ENCODE peak calls at places on chromosomes 2 and 18, in four cellular contexts. H is NCI-H510A treated with DMSO at 0.1 percent for 48 hours; M is NCI-H1694; O is stimulated activated naive CD8-positive, alpha-beta T cell treated with anti-CD3 and anti-CD28 coated beads, Interleukin-15, Interleukin-2, amounts not matched to agents 100 U/mL and 50 U/mL, for 24 hours. R is an unnamed sample.

GRCh38 chr2:176454893-176455810 is 185.9 kb downstream of the MTX2 start:
- DNase-seq in H (peak), O (peak), M (peak), R (peak)

GRCh38 chr18:72444756-72445155 is 99.4 kb downstream of the CBLN2 start:
- DNase-seq in M (no peak), H (no peak), O (no peak), R (no peak)

GRCh38 chr2:212228651-212229253 is 309.9 kb downstream of the ERBB4 start:
- DNase-seq in H (no peak), O (no peak), M (no peak), R (no peak)

GRCh38 chr2:240752209-240752608 is 60.5 kb downstream of the AQP12A start:
- DNase-seq in O (no peak), H (no peak), M (no peak), R (no peak)

GRCh38 chr18:9750606-9751304 is 42.7 kb downstream of the RAB31 start:
- DNase-seq in H (no peak), O (no peak), M (no peak), R (no peak)

GRCh38 chr2:33477473-33478468 is 1.3 kb downstream of the RASGRP3 start:
- DNase-seq in H (no peak), M (no peak), O (no peak), R (no peak)

GRCh38 chr2:188028739-188029138 is 262.9 kb upstream of the GULP1 start:
- DNase-seq in H (no peak), O (no peak), M (no peak), R (no peak)

GRCh38 chr18:77080283-77080682 is 52.3 kb downstream of the MBP start:
- DNase-seq in H (no peak), O (no peak), M (peak), R (no peak)

GRCh38 chr2:102005989-102006885 is 14.5 kb downstream of the IL1R2 start:
- DNase-seq in O (peak), H (peak), M (no peak), R (no peak)

GRCh38 chr2:214265991-214266489 is 144.8 kb upstream of the VWC2L start:
- DNase-seq in O (no peak), H (no peak), M (no peak), R (no peak)

GRCh38 chr18:26813043-26813442 is 52.5 kb downstream of the AQP4 start:
- DNase-seq in M (peak), O (no peak), H (peak), R (peak)

GRCh38 chr2:37635359-37636208 is 35.9 kb downstream of the CDC42EP3 start:
- DNase-seq in M (no peak), O (peak), H (no peak), R (no peak)

GRCh38 chr2:39642054-39642742 is 23.5 kb upstream of the TMEM178A start:
- DNase-seq in H (no peak), O (no peak), M (no peak), R (no peak)

GRCh38 chr2:143284087-143284675 is 155.0 kb downstream of the ARHGAP15 start:
- DNase-seq in H (peak), O (no peak), M (no peak), R (no peak)

GRCh38 chr18:63677490-63678225 is 16.0 kb upstream of the SERPINB3 start:
- DNase-seq in H (no peak), O (no peak), M (no peak), R (no peak)

GRCh38 chr2:156810094-156810493 is 373.9 kb downstream of the GPD2 start:
- DNase-seq in M (no peak), O (no peak), H (no peak), R (no peak)

GRCh38 chr2:72144412-72144745 is 3.3 kb downstream of the CYP26B1 start:
- DNase-seq in M (no peak), H (no peak), O (no peak), R (no peak)

GRCh38 chr2:177625744-177626655 is 233.4 kb downstream of the AGPS start:
- DNase-seq in O (no peak), M (peak), H (no peak), R (peak)

GRCh38 chr18:61398961-61399632 is 65.9 kb downstream of the CDH20 start:
- DNase-seq in M (no peak), H (no peak), O (no peak), R (no peak)

GRCh38 chr18:67864677-67865340 is 348.3 kb upstream of the DSEL start:
- DNase-seq in M (no peak), H (no peak), O (no peak), R (no peak)

GRCh38 chr18:58865009-58865345 is 300 bp downstream of the ZNF532 start:
- DNase-seq in H (no peak), M (no peak), O (no peak), R (no peak)

GRCh38 chr2:105473011-105473410 is 74.2 kb upstream of the FHL2 start:
- DNase-seq in O (no peak), H (no peak), M (no peak), R (no peak)

GRCh38 chr2:100222844-100223243 is 80.5 kb upstream of the AFF3 start:
- DNase-seq in M (no peak), H (peak), O (no peak), R (peak)

GRCh38 chr18:6010284-6010683 is 115.0 kb upstream of the TMEM200C start:
- DNase-seq in M (no peak), H (no peak), O (no peak), R (no peak)

GRCh38 chr2:235116885-235117492 is 165.2 kb downstream of the SH3BP4 start:
- DNase-seq in M (peak), O (no peak), H (peak), R (no peak)

GRCh38 chr2:80459028-80459427 is 154.5 kb upstream of the LRRTM1 start:
- DNase-seq in M (no peak), O (no peak), H (no peak), R (no peak)

GRCh38 chr2:94956797-94957391 is 68.6 kb upstream of the MAL start:
- DNase-seq in O (peak), H (peak), M (peak), R (no peak)

GRCh38 chr2:217057773-217058172 is 197.9 kb upstream of the TNP1 start:
- DNase-seq in H (no peak), O (no peak), M (no peak), R (no peak)

GRCh38 chr2:239178954-239179353 is 221.9 kb downstream of the HDAC4 start:
- DNase-seq in H (no peak), M (no peak), O (no peak), R (no peak)

GRCh38 chr18:36392888-36393287 is 95.4 kb downstream of the FHOD3 start:
- DNase-seq in M (no peak), O (no peak), H (no peak), R (no peak)

GRCh38 chr2:198351647-198352046 is 547.3 kb downstream of the PLCL1 start:
- DNase-seq in O (no peak), M (no peak), H (no peak), R (no peak)

GRCh38 chr18:79580481-79581171 is 99.0 kb upstream of the CTDP1 start:
- DNase-seq in H (no peak), M (no peak), O (no peak), R (no peak)

GRCh38 chr2:205852457-205852856 is 170.2 kb downstream of the NRP2 start:
- DNase-seq in O (no peak), M (no peak), H (no peak), R (no peak)